ENCODE peak calls at places on chromosomes 16 and 17, in four cellular contexts. V is H1, O is GM12878, K is K562. I is an unnamed sample.

GRCh38 chr16:28013878-28014277 is 49.6 kb downstream of the GSG1L start:
- DNase-seq in O (no peak), V (no peak), K (no peak), I (no peak)

GRCh38 chr17:1107777-1108559 is 71.8 kb downstream of the ABR start:
- DNase-seq in K (no peak), O (no peak), V (no peak), I (no peak)

GRCh38 chr17:74960739-74961342 is 11.7 kb downstream of the HID1 start:
- DNase-seq in O (no peak), V (peak; percentile 54), K (peak; percentile 91), I (peak; percentile 54)

GRCh38 chr16:67019171-67019570 is 9.8 kb upstream of the CBFB start:
- DNase-seq in V (no peak), K (no peak), O (no peak), I (no peak)

GRCh38 chr16:30659507-30660423 is 1.5 kb downstream of the FBRS start:
- DNase-seq in O (no peak), V (no peak), K (peak; percentile 66), I (no peak)

GRCh38 chr17:37585066-37585465 is 24.2 kb downstream of the SYNRG start:
- DNase-seq in K (no peak), V (no peak), O (no peak), I (no peak)

GRCh38 chr17:35460354-35460851 is 11.8 kb upstream of the SLFN13 start:
- DNase-seq in K (peak; percentile 62), O (peak; percentile 39), V (peak; percentile 59), I (peak; percentile 15)

GRCh38 chr17:58330997-58331814 is 2.6 kb upstream of the TSPOAP1 start:
- DNase-seq in V (no peak), O (no peak), K (peak; percentile 75), I (no peak)

GRCh38 chr17:60573139-60573975 is 26.6 kb upstream of the PPM1D start:
- DNase-seq in K (no peak), O (no peak), V (no peak), I (no peak)

GRCh38 chr17:74567397-74567796 is at the start of gene CD300H:
- DNase-seq in V (no peak), K (no peak), O (no peak), I (no peak)

GRCh38 chr17:52465407-52465806 is 306.9 kb upstream of the CA10 start:
- DNase-seq in O (no peak), V (no peak), K (no peak), I (no peak)

GRCh38 chr16:47446431-47446830 is 14.4 kb downstream of the ITFG1 start:
- DNase-seq in O (no peak), V (no peak), K (no peak), I (no peak)

GRCh38 chr17:30318190-30318589 is 15.7 kb downstream of the TMIGD1 start:
- DNase-seq in K (no peak), O (no peak), V (no peak), I (no peak)

GRCh38 chr17:29640981-29641642 is 18.4 kb upstream of the CORO6 start:
- DNase-seq in O (no peak), V (no peak), K (no peak), I (no peak)

GRCh38 chr16:706189-707061 is 824 bp upstream of the FBXL16 start:
- DNase-seq in K (no peak), V (no peak), O (no peak), I (no peak)

GRCh38 chr16:79051313-79051712 is 549.2 kb downstream of the MAF start:
- DNase-seq in V (no peak), O (no peak), K (peak; percentile 24), I (no peak)

GRCh38 chr17:54968259-54968953 is at the start of the genes COX11 and STXBP4:
- DNase-seq in O (peak; percentile 95), V (peak; percentile 96), K (peak; percentile 93), I (peak; percentile 98)

GRCh38 chr17:52158450-52159042 is at the start of gene CA10:
- DNase-seq in O (no peak), V (peak; percentile 51), K (no peak), I (no peak)

GRCh38 chr17:36591434-36592315 is at the start of gene DHRS11:
- DNase-seq in V (peak; percentile 46), K (peak; percentile 93), O (no peak), I (peak; percentile 19)

GRCh38 chr17:72440961-72441360 is 320.1 kb downstream of the SOX9 start:
- DNase-seq in K (no peak), V (no peak), O (no peak), I (no peak)

GRCh38 chr17:79370594-79370993 is 240.3 kb downstream of the RBFOX3 start:
- DNase-seq in K (no peak), O (no peak), V (no peak), I (no peak)

GRCh38 chr17:1946021-1946932 is 78.9 kb downstream of the RTN4RL1 start:
- DNase-seq in O (no peak), V (no peak), K (no peak), I (no peak)

GRCh38 chr17:30321314-30321713 is 12.5 kb downstream of the TMIGD1 start:
- DNase-seq in V (no peak), K (no peak), O (no peak), I (no peak)

GRCh38 chr16:80993293-80993691 is 13.4 kb downstream of the CMC2 start:
- DNase-seq in V (no peak), K (peak; percentile 20), O (no peak), I (no peak)

GRCh38 chr17:6361733-6362132 is 73.2 kb downstream of the AIPL1 start:
- DNase-seq in K (peak; percentile 34), O (no peak), V (no peak), I (peak; percentile 24)

GRCh38 chr17:78401246-78401645 is 22.8 kb downstream of the PGS1 start:
- DNase-seq in K (no peak), V (no peak), O (no peak), I (no peak)

GRCh38 chr16:16052916-16053315 is 103.5 kb downstream of the ABCC1 start:
- DNase-seq in O (no peak), K (no peak), V (no peak), I (no peak)

GRCh38 chr17:76075364-76076099 is 951 bp downstream of the GALR2 start:
- DNase-seq in V (no peak), K (no peak), O (no peak), I (no peak)

GRCh38 chr17:62750502-62751349 is 57.4 kb downstream of the MARCHF10 start:
- DNase-seq in K (no peak), V (peak; percentile 15), O (no peak), I (no peak)

GRCh38 chr17:1752425-1752941 is 9.4 kb upstream of the SERPINF1 start:
- DNase-seq in V (no peak), K (peak; percentile 18), O (no peak), I (peak; percentile 45)

GRCh38 chr17:721540-721937 is 6.9 kb upstream of the VPS53 start:
- DNase-seq in V (no peak), O (no peak), K (no peak), I (no peak)

GRCh38 chr17:17205368-17206148 is 575 bp downstream of the PLD6 start:
- DNase-seq in V (no peak), K (peak; percentile 67), O (peak; percentile 23), I (peak; percentile 7)

GRCh38 chr17:1179635-1180433 is at the start of gene ABR:
- DNase-seq in V (no peak), O (no peak), K (peak; percentile 76), I (no peak)

GRCh38 chr17:4558311-4558972 is 1.9 kb downstream of the GGT6 start:
- DNase-seq in V (no peak), O (no peak), K (no peak), I (no peak)

GRCh38 chr16:29836623-29837022 is 16.4 kb downstream of the MVP start:
- DNase-seq in O (no peak), K (no peak), V (no peak), I (no peak)

GRCh38 chr16:54148974-54149373 is 137.6 kb downstream of the IRX3 start:
- DNase-seq in V (no peak), O (no peak), K (no peak), I (no peak)

GRCh38 chr17:20852541-20853370 is 190.1 kb downstream of the USP22 start:
- DNase-seq in O (no peak), V (no peak), K (no peak), I (no peak)

GRCh38 chr16:26672206-26672605 is 394.5 kb upstream of the C16orf82 start:
- DNase-seq in K (no peak), O (no peak), V (no peak), I (no peak)

DNA sequence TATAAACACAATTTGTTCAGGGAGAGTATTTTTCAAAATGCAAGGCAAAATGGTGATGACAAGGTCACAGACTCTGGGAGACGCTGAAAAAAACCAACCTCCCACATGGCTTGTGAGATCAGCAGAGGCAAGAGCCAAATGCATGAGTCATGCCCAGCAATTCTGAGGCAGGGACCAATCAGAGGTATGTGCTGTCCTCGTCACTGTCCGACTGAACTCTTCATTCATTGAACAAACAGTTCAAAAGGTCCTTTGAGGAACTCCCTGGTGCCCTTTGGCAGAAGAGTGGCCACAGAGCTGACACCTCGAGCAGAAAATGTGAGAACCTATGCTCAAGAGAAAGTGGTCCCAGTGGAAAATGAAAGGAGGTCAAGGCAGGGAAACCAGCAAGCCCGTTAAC is 51.0 kb downstream of the CDH11 start:
- DNase-seq in O (no peak), V (peak; percentile 27), K (no peak), I (no peak)
- TF ChIP-seq EGR1 in O (no peak), V (no peak), K (no peak), I (no peak)

GRCh38 chr17:66541461-66542182 is 239.2 kb downstream of the PRKCA start:
- DNase-seq in K (peak; percentile 46), O (peak; percentile 40), V (no peak), I (no peak)
- TF ChIP-seq EGR1 in K (no peak), O (no peak), V (no peak), I (no peak)

GRCh38 chr17:50722746-50723145 is 3.3 kb downstream of the LUC7L3 start:
- DNase-seq in K (no peak), O (no peak), V (no peak), I (no peak)

GRCh38 chr17:50728881-50729765 is 9.7 kb downstream of the LUC7L3 start:
- DNase-seq in V (no peak), K (no peak), O (no peak), I (no peak)

GRCh38 chr17:50731575-50732460 is 12.4 kb downstream of the LUC7L3 start:
- DNase-seq in O (no peak), V (no peak), K (no peak), I (no peak)

GRCh38 chr17:50725769-50726655 is 6.6 kb downstream of the LUC7L3 start:
- DNase-seq in K (no peak), V (no peak), O (no peak), I (no peak)

GRCh38 chr17:50728112-50728429 is 8.7 kb downstream of the LUC7L3 start:
- DNase-seq in O (no peak), V (no peak), K (no peak), I (no peak)
- TF ChIP-seq EGR1 in O (no peak), V (no peak), K (no peak), I (no peak)

GRCh38 chr17:68450391-68450790 is 6.9 kb downstream of the WIPI1 start:
- DNase-seq in V (no peak), O (no peak), K (no peak), I (no peak)
- TF ChIP-seq EGR1 in V (no peak), O (no peak), K (no peak), I (no peak)

DNA sequence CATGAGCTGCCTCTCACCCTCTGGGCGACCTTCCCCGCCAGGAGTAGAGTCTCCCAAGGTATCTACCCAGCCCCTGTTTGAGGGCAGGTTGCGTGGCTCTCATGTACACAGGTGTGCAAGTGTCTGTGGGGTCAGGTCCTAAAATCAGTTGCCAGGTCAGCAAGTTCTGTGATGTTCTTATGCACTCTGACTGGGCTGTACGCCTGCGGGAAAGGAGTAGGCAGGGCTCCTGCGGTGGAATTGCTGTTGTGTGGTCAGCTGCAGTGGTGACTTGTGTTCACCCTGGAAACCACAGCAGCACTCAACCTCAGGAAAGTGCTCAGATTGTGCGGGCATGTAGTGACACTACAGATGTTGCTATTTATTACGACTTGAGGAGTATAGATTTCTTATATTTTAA is 19.4 kb downstream of the NARF start:
- DNase-seq in O (no peak), V (no peak), K (no peak), I (no peak)
- TF ChIP-seq EGR1 in O (no peak), V (no peak), K (no peak), I (no peak)

I was measured in HCT116.